ENCODE peak calls at places on chromosomes 11 and 22, in four cellular contexts. U, O, M and K are unnamed samples.

GRCh38 chr11:11253487-11253886 is 99.6 kb downstream of the CSNK2A3 start:
- DNase-seq in O (no peak), U (no peak), M (no peak), K (no peak)

GRCh38 chr11:12272821-12273617 is 104.4 kb upstream of the PARVA start:
- DNase-seq in O (no peak), U (no peak), M (no peak), K (no peak)

GRCh38 chr11:20055312-20055711 is 105.0 kb downstream of the DBX1 start:
- DNase-seq in M (no peak), U (no peak), O (no peak), K (no peak)

GRCh38 chr11:45590743-45591142 is 74.7 kb downstream of the CHST1 start:
- DNase-seq in M (no peak), O (no peak), U (no peak), K (no peak)

GRCh38 chr22:27801197-27801615 is 350 bp downstream of the MN1 start:
- DNase-seq in U (no peak), O (peak; percentile 65), M (peak; percentile 88), K (peak; percentile 57)

GRCh38 chr11:35682230-35683195 is 19.9 kb downstream of the TRIM44 start:
- DNase-seq in M (no peak), O (no peak), U (no peak), K (no peak)

GRCh38 chr11:116077092-116077491 is 572.9 kb upstream of the CADM1 start:
- DNase-seq in O (no peak), U (no peak), M (no peak), K (no peak)

GRCh38 chr11:33869511-33870422 is 22.1 kb downstream of the LMO2 start:
- DNase-seq in M (peak; percentile 85), U (no peak), O (peak; percentile 72), K (no peak)

GRCh38 chr11:125728969-125729368 is 17.1 kb upstream of the PATE1 start:
- DNase-seq in M (no peak), O (no peak), U (no peak), K (no peak)

GRCh38 chr22:40757071-40757470 is 62.1 kb downstream of the SLC25A17 start:
- DNase-seq in M (no peak), U (no peak), O (no peak), K (no peak)

GRCh38 chr11:1052133-1053011 is 15.9 kb upstream of the MUC6 start:
- DNase-seq in U (no peak), O (peak; percentile 3), M (peak; percentile 57), K (no peak)

GRCh38 chr11:48051217-48051848 is 71.0 kb downstream of the PTPRJ start:
- DNase-seq in O (no peak), M (no peak), U (no peak), K (no peak)

GRCh38 chr11:61378713-61379313 is 13.6 kb upstream of the TMEM216 start:
- DNase-seq in M (no peak), U (no peak), O (no peak), K (no peak)

GRCh38 chr11:55707029-55707428 is 45.0 kb downstream of the OR4C6 start:
- DNase-seq in O (no peak), U (peak; percentile 66), M (peak; percentile 13), K (no peak)

GRCh38 chr11:86743223-86744118 is 56.9 kb upstream of the PRSS23 start:
- DNase-seq in M (no peak), U (no peak), O (no peak), K (no peak)

GRCh38 chr11:16184588-16184987 is 171.8 kb downstream of the SOX6 start:
- DNase-seq in M (no peak), O (no peak), U (no peak), K (no peak)

GRCh38 chr11:18802381-18803257 is 11.0 kb upstream of the PTPN5 start:
- DNase-seq in M (peak; percentile 65), U (peak; percentile 74), O (peak; percentile 59), K (peak; percentile 57)

GRCh38 chr11:101870510-101870909 is 44.3 kb upstream of the CEP126 start:
- DNase-seq in U (no peak), M (no peak), O (no peak), K (no peak)

GRCh38 chr11:74388678-74389327 is 9.4 kb downstream of the PGM2L1 start:
- DNase-seq in U (peak; percentile 84), M (peak; percentile 43), O (peak; percentile 53), K (peak; percentile 33)

GRCh38 chr11:117072517-117073218 is 25.6 kb downstream of the SIK3 start:
- DNase-seq in O (no peak), U (no peak), M (no peak), K (no peak)

GRCh38 chr22:19477321-19478085 is 1.5 kb downstream of the UFD1 start:
- DNase-seq in M (no peak), O (no peak), U (peak; percentile 63), K (no peak)